ENCODE peak calls at places on chromosomes 11 and 22, in seven cellular contexts. K, G, I, Q, Z, W and C are unnamed samples.

GRCh38 chr22:45503816-45504702 is 1.4 kb downstream of the FBLN1 start:
- DNase-seq in K (no peak), G (no peak), I (no peak), Q (no peak), Z (no peak), W (no peak), C (no peak)

GRCh38 chr11:36041988-36042606 is 98.2 kb downstream of the LDLRAD3 start:
- DNase-seq in K (no peak), G (no peak), I (no peak), Q (peak), Z (no peak), W (no peak), C (no peak)

GRCh38 chr22:48676266-48677167 is 1151.2 kb downstream of the BRD1 start:
- DNase-seq in K (no peak), G (no peak), I (no peak), Q (no peak), Z (peak), W (no peak), C (no peak)

GRCh38 chr11:78039919-78040671 is 17.0 kb upstream of the KCTD14 start:
- DNase-seq in K (no peak), G (peak), I (peak), Q (peak), Z (peak), W (peak), C (no peak)

GRCh38 chr11:110862407-110862806 is 150.2 kb upstream of the ARHGAP20 start:
- DNase-seq in K (no peak), G (no peak), I (no peak), Q (no peak), Z (no peak), W (no peak), C (no peak)

GRCh38 chr11:36249271-36249670 is 40.0 kb downstream of the COMMD9 start:
- DNase-seq in K (no peak), G (no peak), I (no peak), Q (peak), Z (no peak), W (no peak), C (no peak)

GRCh38 chr11:32172771-32173170 is 81.9 kb downstream of the RCN1 start:
- DNase-seq in K (no peak), G (no peak), I (peak), Q (peak), Z (no peak), W (no peak), C (no peak)

GRCh38 chr11:133905677-133906156 is 51.1 kb downstream of the IGSF9B start:
- DNase-seq in K (no peak), G (peak), I (no peak), Q (no peak), Z (no peak), W (no peak), C (no peak)

GRCh38 chr22:19843857-19844422 is 10.7 kb downstream of the GNB1L start:
- DNase-seq in K (no peak), G (no peak), I (no peak), Q (no peak), Z (no peak), W (no peak), C (no peak)

GRCh38 chr11:122343247-122343646 is 227.2 kb upstream of the BLID start:
- DNase-seq in K (no peak), G (no peak), I (no peak), Q (no peak), Z (no peak), W (no peak), C (no peak)

GRCh38 chr22:17783773-17784480 is 9.7 kb upstream of the BID start:
- DNase-seq in K (no peak), G (no peak), I (no peak), Q (no peak), Z (no peak), W (no peak), C (no peak)

GRCh38 chr11:88631497-88631896 is 294.0 kb upstream of the CTSC start:
- DNase-seq in K (no peak), G (no peak), I (no peak), Q (peak), Z (no peak), W (no peak), C (no peak)

GRCh38 chr11:72634016-72634415 is 40.2 kb downstream of the PDE2A start:
- DNase-seq in K (no peak), G (no peak), I (no peak), Q (no peak), Z (no peak), W (no peak), C (no peak)

GRCh38 chr11:17927041-17927440 is 85.8 kb downstream of the SERGEF start:
- DNase-seq in K (no peak), G (no peak), I (no peak), Q (no peak), Z (no peak), W (no peak), C (no peak)

GRCh38 chr11:63817758-63818498 is 4.7 kb downstream of the SPINDOC start:
- DNase-seq in K (no peak), G (no peak), I (no peak), Q (no peak), Z (no peak), W (no peak), C (no peak)

GRCh38 chr11:5514841-5515240 is 1.7 kb downstream of the UBQLNL start:
- DNase-seq in K (no peak), G (no peak), I (no peak), Q (no peak), Z (no peak), W (no peak), C (no peak)

GRCh38 chr11:43936081-43936480 is 6.4 kb upstream of the C11orf96 start:
- DNase-seq in K (no peak), G (no peak), I (no peak), Q (no peak), Z (no peak), W (no peak), C (no peak)

GRCh38 chr11:117020287-117020686 is 77.9 kb downstream of the SIK3 start:
- DNase-seq in K (no peak), G (no peak), I (no peak), Q (no peak), Z (no peak), W (no peak), C (no peak)

GRCh38 chr11:128334311-128335044 is 252.9 kb downstream of the ETS1 start:
- DNase-seq in K (no peak), G (no peak), I (no peak), Q (no peak), Z (no peak), W (no peak), C (no peak)

GRCh38 chr11:111443640-111444039 is 64.6 kb upstream of the POU2AF1 start:
- DNase-seq in K (no peak), G (no peak), I (no peak), Q (no peak), Z (no peak), W (no peak), C (no peak)

GRCh38 chr22:17786435-17787158 is 12.3 kb upstream of the BID start:
- DNase-seq in K (no peak), G (no peak), I (no peak), Q (peak), Z (no peak), W (no peak), C (no peak)

GRCh38 chr22:45454260-45454659 is 40.8 kb downstream of the RIBC2 start:
- DNase-seq in K (no peak), G (no peak), I (no peak), Q (no peak), Z (no peak), W (no peak), C (no peak)

GRCh38 chr11:62508336-62509058 is 38.1 kb downstream of the AHNAK start:
- DNase-seq in K (no peak), G (peak), I (peak), Q (peak), Z (peak), W (peak), C (peak)

GRCh38 chr11:47254381-47254780 is 3.4 kb upstream of the NR1H3 start:
- DNase-seq in K (no peak), G (no peak), I (no peak), Q (no peak), Z (no peak), W (no peak), C (no peak)

GRCh38 chr22:47620391-47620790 is 857.9 kb downstream of the TBC1D22A start:
- DNase-seq in K (peak), G (peak), I (no peak), Q (no peak), Z (no peak), W (no peak), C (no peak)

GRCh38 chr11:36408476-36409136 is 101.5 kb downstream of the TRAF6 start:
- DNase-seq in K (no peak), G (no peak), I (no peak), Q (no peak), Z (no peak), W (no peak), C (no peak)

GRCh38 chr11:11816511-11817319 is 25.1 kb upstream of the USP47 start:
- DNase-seq in K (no peak), G (no peak), I (no peak), Q (peak), Z (no peak), W (no peak), C (peak)

GRCh38 chr11:132941024-132941646 is 591.2 kb downstream of the OPCML start:
- DNase-seq in K (no peak), G (no peak), I (no peak), Q (peak), Z (no peak), W (no peak), C (no peak)

GRCh38 chr11:44617671-44618461 is 52.4 kb downstream of the CD82 start:
- DNase-seq in K (no peak), G (no peak), I (no peak), Q (no peak), Z (no peak), W (no peak), C (no peak)

GRCh38 chr11:77027275-77027674 is 6.9 kb upstream of the B3GNT6 start:
- DNase-seq in K (no peak), G (no peak), I (no peak), Q (peak), Z (no peak), W (no peak), C (no peak)

GRCh38 chr11:69540118-69541000 is 58.9 kb downstream of the LINC01488 start:
- DNase-seq in K (no peak), G (peak), I (no peak), Q (no peak), Z (no peak), W (no peak), C (no peak)

GRCh38 chr11:58921778-58922390 is 17.4 kb upstream of the GLYATL1 start:
- DNase-seq in K (no peak), G (no peak), I (no peak), Q (no peak), Z (no peak), W (no peak), C (no peak)

GRCh38 chr22:37418627-37419369 is 8.5 kb downstream of the ELFN2 start:
- DNase-seq in K (no peak), G (no peak), I (no peak), Q (peak), Z (no peak), W (no peak), C (no peak)

GRCh38 chr11:57330029-57330428 is 5.3 kb upstream of the TNKS1BP1 start:
- DNase-seq in K (no peak), G (no peak), I (no peak), Q (no peak), Z (peak), W (no peak), C (no peak)

GRCh38 chr11:109914809-109915653 is 178.2 kb upstream of the ZC3H12C start:
- DNase-seq in K (no peak), G (no peak), I (no peak), Q (peak), Z (no peak), W (no peak), C (no peak)

GRCh38 chr11:75780888-75781287 is 12.3 kb downstream of the DGAT2 start:
- DNase-seq in K (no peak), G (no peak), I (no peak), Q (no peak), Z (no peak), W (no peak), C (no peak)

GRCh38 chr11:79237676-79238075 is 203.2 kb downstream of the TENM4 start:
- DNase-seq in K (no peak), G (no peak), I (no peak), Q (no peak), Z (no peak), W (no peak), C (no peak)

GRCh38 chr11:113593698-113594308 is 112.3 kb downstream of the TMPRSS5 start:
- DNase-seq in K (no peak), G (no peak), I (no peak), Q (no peak), Z (no peak), W (no peak), C (no peak)

GRCh38 chr22:44449683-44450425 is 48.2 kb downstream of the RTL6 start:
- DNase-seq in K (no peak), G (peak), I (no peak), Q (no peak), Z (no peak), W (no peak), C (no peak)

GRCh38 chr11:46159694-46160093 is 38.4 kb upstream of the PHF21A start:
- DNase-seq in K (no peak), G (no peak), I (no peak), Q (peak), Z (no peak), W (no peak), C (no peak)

GRCh38 chr11:8886332-8886731 is 24.7 kb upstream of the AKIP1 start:
- DNase-seq in K (no peak), G (no peak), I (no peak), Q (no peak), Z (no peak), W (no peak), C (peak)
- TF ChIP-seq CTCF in K (no peak), G (no peak), I (no peak), Q (no peak), Z (no peak), W (no peak), C (no peak)

DNA sequence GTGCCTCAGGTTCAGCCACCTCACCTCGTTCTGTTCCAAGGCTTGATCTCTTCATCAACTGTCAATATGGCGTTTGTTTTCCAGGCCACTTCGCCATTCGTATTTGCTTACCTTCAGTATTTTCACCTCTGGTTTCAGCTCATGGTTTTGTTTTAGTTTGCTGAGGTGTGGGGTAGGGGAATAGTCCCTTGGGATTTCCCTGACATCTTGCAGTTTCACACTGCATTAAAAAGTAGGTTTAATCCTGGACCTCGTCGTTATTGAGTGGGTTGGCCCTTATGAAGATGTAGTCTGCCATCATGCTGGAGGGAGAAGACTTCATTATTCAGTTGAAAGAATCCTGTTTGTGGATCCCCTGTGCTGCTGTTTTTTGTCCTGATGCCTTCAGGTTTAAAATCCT is 46.0 kb downstream of the C11orf91 start:
- DNase-seq in K (no peak), G (no peak), I (no peak), Q (no peak), Z (no peak), W (no peak), C (no peak)
- H3K4me3 ChIP-seq in K (no peak), G (no peak), I (no peak), Q (no peak), Z (no peak), W (no peak), C (no peak)

DNA sequence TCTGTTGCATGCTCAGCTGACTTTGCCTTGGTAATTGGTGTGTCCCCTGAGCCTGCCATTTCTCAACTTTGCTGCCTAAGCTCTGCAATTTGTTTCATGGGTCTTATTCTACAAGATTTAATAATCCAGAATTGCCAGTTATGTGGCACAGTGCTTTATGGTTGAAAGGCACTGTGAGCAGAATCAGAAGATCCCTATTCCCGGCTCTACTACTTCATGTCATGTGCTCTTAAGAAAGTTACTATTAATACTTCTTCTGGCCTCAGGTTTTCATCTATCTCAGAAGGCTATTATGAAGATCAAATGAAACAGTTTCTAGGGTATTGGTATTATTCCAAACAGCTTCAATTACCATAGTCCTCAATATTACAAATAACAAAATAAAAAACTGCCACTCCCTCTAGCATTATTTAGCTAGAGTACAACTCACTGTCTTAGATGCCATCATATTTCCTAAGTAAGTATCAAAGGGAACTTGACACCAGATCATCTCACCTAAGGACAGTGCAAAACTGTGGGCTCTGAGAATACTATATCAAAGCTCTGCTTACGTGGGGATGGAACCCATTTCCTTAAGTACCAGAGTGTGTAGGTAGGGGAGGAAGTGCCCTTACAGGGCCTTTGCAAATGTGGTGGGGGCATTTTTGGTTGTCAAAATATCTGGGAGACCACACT is 200.0 kb upstream of the PITPNB start:
- DNase-seq in K (no peak), G (no peak), I (no peak), Q (no peak), Z (no peak), W (no peak), C (no peak)
- TF ChIP-seq CTCF in K (no peak), G (no peak), I (no peak), Q (no peak), Z (no peak), W (no peak), C (no peak)

GRCh38 chr22:31106651-31107205 is 640 bp downstream of the SELENOM start:
- DNase-seq in K (no peak), G (no peak), I (no peak), Q (peak), Z (peak), W (no peak), C (no peak)
- H3K4me3 ChIP-seq in K (peak), G (peak), I (peak), Q (peak), Z (peak), W (peak), C (peak)

GRCh38 chr11:13128381-13128780 is 119.3 kb downstream of the RASSF10 start:
- DNase-seq in K (no peak), G (no peak), I (no peak), Q (no peak), Z (no peak), W (no peak), C (no peak)

GRCh38 chr11:13126430-13126829 is 117.3 kb downstream of the RASSF10 start:
- DNase-seq in K (no peak), G (no peak), I (no peak), Q (peak), Z (no peak), W (peak), C (no peak)

DNA sequence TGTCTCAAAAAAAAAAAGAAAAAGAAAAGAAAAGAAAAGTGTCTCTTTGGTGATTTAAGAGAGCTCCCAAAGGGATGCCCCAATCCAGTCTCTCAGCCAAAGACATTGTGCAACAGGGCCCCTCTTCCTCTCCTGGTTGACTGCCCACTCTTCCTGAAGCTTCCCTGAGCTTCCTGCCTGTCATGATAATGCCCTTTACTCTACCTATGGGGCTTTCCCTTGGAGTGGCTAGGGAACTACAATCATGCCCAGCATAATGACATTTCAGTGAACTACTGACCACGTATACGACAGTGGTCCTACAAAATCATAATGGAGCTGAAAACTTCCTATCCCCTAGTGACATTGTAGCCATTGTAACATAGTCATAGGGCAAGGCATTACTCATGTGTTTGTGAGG is 118.0 kb downstream of the RASSF10 start:
- DNase-seq in K (no peak), G (no peak), I (no peak), Q (no peak), Z (no peak), W (no peak), C (no peak)
- TF ChIP-seq CTCF in K (no peak), G (no peak), I (no peak), Q (no peak), Z (no peak), W (no peak), C (no peak)

GRCh38 chr11:86064236-86064803 is 4.6 kb downstream of the PICALM start:
- DNase-seq in K (no peak), G (no peak), I (no peak), Q (peak), Z (no peak), W (no peak), C (no peak)
- H3K4me3 ChIP-seq in K (no peak), G (peak), I (no peak), Q (peak), Z (no peak), W (no peak), C (no peak)

GRCh38 chr11:108221401-108221800 is 1.0 kb downstream of the NPAT start:
- DNase-seq in K (no peak), G (no peak), I (no peak), Q (no peak), Z (no peak), W (no peak), C (no peak)

GRCh38 chr11:108222686-108223448 is at the start of gene ATM:
- DNase-seq in K (peak), G (peak), I (peak), Q (peak), Z (peak), W (peak), C (peak)

GRCh38 chr11:108221981-108222685 is at the start of gene NPAT:
- DNase-seq in K (no peak), G (no peak), I (no peak), Q (no peak), Z (no peak), W (no peak), C (no peak)

GRCh38 chr11:108218912-108219783 is 3.3 kb downstream of the NPAT start:
- DNase-seq in K (no peak), G (no peak), I (no peak), Q (no peak), Z (no peak), W (no peak), C (no peak)

DNA sequence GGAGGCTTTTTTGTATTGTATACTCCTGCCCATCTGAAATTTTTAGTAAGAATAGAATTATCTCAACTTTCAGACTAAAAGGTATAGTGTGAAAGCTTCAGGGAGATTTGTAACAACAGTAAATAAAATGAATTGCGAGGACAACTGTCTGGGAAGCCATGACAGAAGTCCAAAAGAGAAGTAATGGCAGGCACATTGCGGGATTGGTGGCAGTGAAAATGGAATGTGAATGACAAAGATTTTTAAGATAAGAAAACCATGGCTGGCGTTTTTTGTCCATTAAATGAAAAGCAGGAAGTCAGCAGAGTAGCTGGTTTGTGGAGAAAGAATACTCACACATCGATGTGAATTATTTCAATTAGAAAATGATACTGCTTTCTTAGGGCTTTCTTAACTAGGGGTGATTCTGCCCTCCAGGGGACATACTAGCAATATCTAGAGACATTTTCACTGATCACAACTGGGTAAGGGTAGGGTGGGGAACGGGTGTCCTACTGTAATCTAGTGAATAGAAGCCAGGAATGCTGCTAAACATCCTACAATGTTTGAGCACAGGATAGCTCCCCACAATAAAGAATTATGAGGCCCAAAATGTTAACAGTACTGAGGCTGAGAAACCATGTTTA is 1.6 kb downstream of the NPAT start:
- DNase-seq in K (no peak), G (no peak), I (no peak), Q (no peak), Z (no peak), W (no peak), C (no peak)
- TF ChIP-seq CTCF in K (no peak), G (no peak), I (no peak), Q (no peak), Z (no peak), W (no peak), C (peak)